ENCODE peak calls at places on chromosomes 1 and 21, in seven cellular contexts. J, V, W, L, M, X and H are unnamed samples. For H3K79me2, the result is how much of the 10 kb centered on the place peaks cover.

GRCh38 chr21:41632748-41633475 is 125.0 kb upstream of the TMPRSS2 start:
- DNase-seq in W (no peak), L (no peak), J (no peak), X (no peak), V (no peak), M (no peak), H (no peak)

GRCh38 chr1:26630634-26631033 is 65.2 kb upstream of the ARID1A start:
- DNase-seq in W (no peak), X (no peak), J (peak), L (no peak), M (no peak), V (no peak), H (no peak)

GRCh38 chr1:239914827-239915231 is 176.9 kb upstream of the FMN2 start:
- DNase-seq in L (no peak), M (no peak), J (no peak), W (no peak), V (no peak), X (peak), H (peak)

GRCh38 chr1:156725683-156726280 is 2.5 kb upstream of the METTL25B start:
- DNase-seq in M (peak), J (peak), V (peak), L (peak), W (peak), X (peak), H (peak)

GRCh38 chr21:17602874-17603273 is 9.8 kb downstream of the BTG3 start:
- DNase-seq in X (peak), V (no peak), J (no peak), W (no peak), L (no peak), M (no peak), H (peak)

GRCh38 chr1:202710070-202711025 is at the start of gene SYT2:
- DNase-seq in M (no peak), V (no peak), X (peak), W (peak), L (peak), J (no peak), H (peak)

GRCh38 chr1:17218939-17219338 is 14.0 kb downstream of the PADI1 start:
- DNase-seq in X (no peak), J (no peak), M (no peak), V (no peak), L (no peak), W (no peak), H (no peak)

GRCh38 chr1:196466656-196467055 is 141.6 kb downstream of the KCNT2 start:
- DNase-seq in X (peak), W (no peak), L (no peak), V (no peak), M (no peak), J (no peak), H (peak)

GRCh38 chr1:155172732-155173477 is at the start of gene KRTCAP2:
- DNase-seq in J (peak), X (peak), V (peak), L (peak), M (peak), W (peak), H (peak)

GRCh38 chr1:93661829-93662474 is 19.7 kb downstream of the BCAR3 start:
- DNase-seq in L (peak), W (no peak), J (no peak), V (no peak), M (no peak), X (peak), H (peak)

GRCh38 chr21:38796426-38796825 is 9.3 kb upstream of the ETS2 start:
- DNase-seq in X (peak), V (no peak), L (no peak), M (no peak), J (no peak), W (no peak), H (peak)

GRCh38 chr1:228360533-228361313 is 45.9 kb downstream of the TRIM11 start:
- DNase-seq in L (no peak), X (no peak), W (no peak), V (no peak), J (peak), M (no peak), H (no peak)

GRCh38 chr1:239123243-239123642 is 263.1 kb upstream of the CHRM3 start:
- DNase-seq in W (no peak), L (peak), V (no peak), J (no peak), M (no peak), X (no peak), H (no peak)

GRCh38 chr1:51768971-51769601 is 109.4 kb downstream of the NRDC start:
- DNase-seq in M (peak), L (peak), W (peak), X (peak), V (peak), J (peak), H (peak)

GRCh38 chr1:239619190-239619589 is 232.8 kb downstream of the CHRM3 start:
- DNase-seq in W (no peak), X (no peak), L (no peak), M (no peak), J (no peak), V (no peak), H (no peak)

GRCh38 chr21:45455321-45456013 is 50.5 kb downstream of the COL18A1 start:
- DNase-seq in J (no peak), W (no peak), X (peak), M (no peak), L (no peak), V (no peak), H (peak)

GRCh38 chr1:245180496-245180895 is 25.7 kb downstream of the KIF26B start:
- DNase-seq in L (no peak), J (no peak), M (no peak), W (no peak), X (no peak), V (no peak), H (no peak)

GRCh38 chr1:60949154-60949825 is 133.1 kb upstream of the NFIA start:
- DNase-seq in V (no peak), X (no peak), L (no peak), W (peak), M (no peak), J (no peak), H (no peak)

GRCh38 chr1:217343907-217344306 is 287.0 kb downstream of the GPATCH2 start:
- DNase-seq in W (no peak), X (no peak), V (no peak), L (no peak), M (no peak), J (no peak), H (no peak)

GRCh38 chr21:30194701-30195299 is 21.1 kb downstream of the CLDN8 start:
- DNase-seq in V (peak), J (peak), M (peak), W (peak), L (peak), X (peak), H (peak)

GRCh38 chr21:16250282-16250681 is 520.5 kb downstream of the USP25 start:
- DNase-seq in V (no peak), L (no peak), M (no peak), W (no peak), X (peak), J (no peak), H (no peak)

GRCh38 chr1:209527993-209528392 is 55.5 kb upstream of the CAMK1G start:
- DNase-seq in W (no peak), M (no peak), V (no peak), J (peak), L (peak), X (peak), H (peak)

GRCh38 chr1:3053366-3053980 is 15.5 kb upstream of the PRDM16 start:
- DNase-seq in W (no peak), M (no peak), V (no peak), J (no peak), L (no peak), X (no peak), H (no peak)

GRCh38 chr1:185244015-185244747 is 72.9 kb downstream of the IVNS1ABP start:
- DNase-seq in J (no peak), W (no peak), X (peak), L (no peak), V (no peak), M (no peak), H (peak)

GRCh38 chr1:248618878-248619277 is 16.0 kb downstream of the OR2T11 start:
- DNase-seq in M (peak), X (peak), W (peak), V (peak), L (no peak), J (peak), H (no peak)

GRCh38 chr1:9129391-9130041 is 614 bp upstream of the GPR157 start:
- DNase-seq in W (peak), L (peak), J (peak), V (peak), X (peak), M (peak), H (no peak)

GRCh38 chr1:46577671-46578070 is 26.2 kb upstream of the KNCN start:
- DNase-seq in L (no peak), M (no peak), X (no peak), W (no peak), J (no peak), V (no peak), H (no peak)

GRCh38 chr21:40422851-40423635 is 423.9 kb downstream of the DSCAM start:
- DNase-seq in X (no peak), W (peak), L (no peak), V (no peak), J (no peak), M (no peak), H (no peak)

GRCh38 chr1:46053734-46054133 is 78.7 kb downstream of the PIK3R3 start:
- DNase-seq in J (no peak), L (peak), X (no peak), W (no peak), M (no peak), V (no peak), H (no peak)

GRCh38 chr21:29557200-29557599 is 258.5 kb downstream of the BACH1 start:
- DNase-seq in L (no peak), J (no peak), V (no peak), X (no peak), M (no peak), W (no peak), H (no peak)

GRCh38 chr1:203582568-203582967 is 44.1 kb upstream of the ATP2B4 start:
- DNase-seq in W (no peak), L (no peak), M (no peak), J (no peak), V (no peak), X (no peak), H (no peak)

GRCh38 chr1:27864264-27864895 is 8.0 kb upstream of the THEMIS2 start:
- DNase-seq in X (peak), J (no peak), W (no peak), L (no peak), M (no peak), V (no peak), H (no peak)

GRCh38 chr1:15919316-15919715 is 56.6 kb downstream of the ZBTB17 start:
- DNase-seq in X (peak), J (no peak), W (no peak), V (no peak), M (no peak), L (no peak), H (peak)

GRCh38 chr1:212317916-212318315 is 32.7 kb downstream of the PPP2R5A start:
- DNase-seq in L (no peak), M (no peak), V (no peak), W (no peak), X (no peak), J (no peak), H (no peak)
- H3K79me2 ChIP-seq in L (half or more), M (half or more), V (half or more), W (under half), X (half or more), J (half or more), H (under half)

GRCh38 chr1:232726048-232726779 is 79.0 kb upstream of the MAP10 start:
- DNase-seq in V (no peak), J (no peak), L (no peak), W (no peak), X (peak), M (no peak), H (no peak)

GRCh38 chr1:232728507-232729263 is 76.5 kb upstream of the MAP10 start:
- DNase-seq in W (no peak), V (no peak), J (no peak), X (peak), L (no peak), M (no peak), H (peak)

GRCh38 chr1:232722626-232723025 is 82.6 kb upstream of the MAP10 start:
- DNase-seq in X (peak), M (no peak), V (no peak), L (no peak), J (no peak), W (no peak), H (peak)

DNA sequence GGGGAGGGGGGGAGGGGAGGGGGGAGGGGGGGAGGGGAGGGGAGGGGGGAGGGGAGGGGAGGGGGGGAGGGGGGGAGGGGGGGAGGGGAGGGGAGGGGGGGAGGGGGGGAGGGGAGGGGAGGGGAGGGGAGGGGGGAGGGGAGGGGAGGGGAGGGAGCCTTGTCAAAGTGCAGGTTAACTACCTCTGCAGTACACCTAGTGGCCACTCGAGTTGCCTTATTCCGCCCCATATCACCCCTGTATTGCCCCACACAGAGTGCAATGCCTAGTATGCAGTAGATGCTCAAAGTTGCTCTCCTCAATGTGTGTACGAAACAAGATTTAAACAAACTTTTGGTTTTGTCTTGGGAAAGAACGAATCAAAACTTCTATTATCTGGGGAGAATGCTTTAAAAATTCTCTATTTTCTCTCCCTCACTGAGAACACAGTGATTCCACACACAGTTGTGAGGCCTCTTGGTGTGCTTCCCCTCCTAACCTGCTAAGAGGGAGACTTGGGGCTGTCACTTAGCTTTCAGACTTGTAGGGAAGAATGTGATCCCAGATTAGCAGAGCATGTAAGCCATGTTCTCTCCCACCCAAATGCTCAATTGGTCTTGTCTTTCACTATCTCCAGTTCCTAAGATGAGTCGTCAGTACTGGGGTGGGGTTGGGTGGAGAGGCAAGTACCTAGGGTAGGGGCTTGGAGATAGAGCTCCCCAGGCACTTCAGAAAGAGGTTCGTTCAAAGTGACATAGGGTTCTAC is 79.7 kb upstream of the MAP10 start:
- DNase-seq in L (no peak), X (peak), M (no peak), J (no peak), W (no peak), V (peak), H (no peak)
- H2AFZ ChIP-seq in L (no peak), X (no peak), M (no peak), J (no peak), W (no peak), V (no peak), H (no peak)

GRCh38 chr1:230120949-230121381 is 53.9 kb downstream of the GALNT2 start:
- DNase-seq in J (peak), L (no peak), M (peak), V (peak), X (peak), W (peak), H (peak)

GRCh38 chr1:230114245-230114651 is 47.2 kb downstream of the GALNT2 start:
- DNase-seq in M (no peak), L (no peak), X (no peak), W (no peak), V (no peak), J (no peak), H (peak)

GRCh38 chr1:230119340-230119739 is 52.3 kb downstream of the GALNT2 start:
- DNase-seq in J (no peak), V (no peak), L (no peak), X (no peak), M (no peak), W (no peak), H (no peak)

GRCh38 chr1:230120289-230120948 is 53.4 kb downstream of the GALNT2 start:
- DNase-seq in L (no peak), M (no peak), W (no peak), V (no peak), X (peak), J (no peak), H (no peak)

DNA sequence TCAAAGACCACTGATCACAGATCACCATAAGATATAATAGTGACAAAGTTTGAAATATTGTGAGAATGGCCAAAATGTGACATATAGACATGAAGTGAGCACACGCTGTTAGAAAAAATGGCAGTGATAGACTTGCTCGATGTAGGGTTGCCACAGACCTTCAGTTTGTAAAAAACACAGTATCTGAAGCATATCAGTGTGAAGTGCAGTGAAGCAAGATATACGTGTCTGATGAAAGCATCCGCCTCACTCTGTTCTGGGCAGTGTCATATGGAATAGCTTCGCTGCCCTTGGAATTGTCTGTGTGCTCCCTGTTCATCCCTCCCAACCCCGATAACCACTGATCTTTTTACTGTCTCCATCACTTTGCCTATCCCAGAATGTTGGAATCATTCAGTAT is 50.7 kb downstream of the GALNT2 start:
- DNase-seq in V (no peak), W (no peak), X (no peak), M (no peak), J (no peak), L (no peak), H (no peak)
- H3K4me2 ChIP-seq in V (no peak), W (no peak), X (no peak), M (no peak), J (no peak), L (no peak), H (no peak)

GRCh38 chr21:34130598-34130985 is 57.2 kb downstream of the MRPS6 start:
- DNase-seq in J (no peak), V (no peak), L (no peak), X (no peak), M (no peak), W (no peak), H (no peak)

GRCh38 chr21:34129039-34129891 is 55.9 kb downstream of the MRPS6 start:
- DNase-seq in M (no peak), X (peak), J (no peak), W (peak), L (peak), V (no peak), H (peak)

GRCh38 chr21:34131586-34131985 is 58.2 kb downstream of the MRPS6 start:
- DNase-seq in L (no peak), X (peak), V (no peak), M (no peak), J (no peak), W (no peak), H (peak)

GRCh38 chr21:34128674-34129038 is 55.3 kb downstream of the MRPS6 start:
- DNase-seq in M (no peak), V (no peak), J (no peak), L (no peak), X (no peak), W (no peak), H (no peak)

GRCh38 chr21:34129971-34130597 is 56.7 kb downstream of the MRPS6 start:
- DNase-seq in W (peak), M (peak), V (no peak), L (peak), J (peak), X (peak), H (peak)
- H3K79me2 ChIP-seq in W (half or more), M (under half), V (half or more), L (half or more), J (under half), X (half or more), H (under half)